ENCODE peak calls at places on chromosomes 16 and 17, in seven cellular contexts. One of them, this sample, is unnamed.

GRCh38 chr17:44872131-44872768 is 24.6 kb downstream of the HIGD1B start:
- DNase-seq in HepG2: no peak
- DNase-seq in K562: no peak
- DNase-seq in NT2/D1: no peak
- DNase-seq in H1: no peak
- DNase-seq in GM12878: no peak
- DNase-seq in HCT116: no peak
- DNase-seq in this sample: no peak

GRCh38 chr17:83173997-83174858 is 94.8 kb downstream of the METRNL start:
- DNase-seq in HepG2: peak; percentile 90
- DNase-seq in NT2/D1: no peak
- DNase-seq in HCT116: no peak
- DNase-seq in GM12878: no peak
- DNase-seq in H1: peak; percentile 36
- DNase-seq in K562: no peak
- DNase-seq in this sample: no peak

GRCh38 chr17:77129568-77130301 is 11.0 kb upstream of the SEC14L1 start:
- DNase-seq in H1: no peak
- DNase-seq in NT2/D1: no peak
- DNase-seq in K562: no peak
- DNase-seq in GM12878: no peak
- DNase-seq in HepG2: no peak
- DNase-seq in HCT116: no peak
- DNase-seq in this sample: no peak

GRCh38 chr17:68301438-68301959 is 10.2 kb downstream of the ARSG start:
- DNase-seq in K562: no peak
- DNase-seq in HepG2: no peak
- DNase-seq in GM12878: no peak
- DNase-seq in HCT116: no peak
- DNase-seq in NT2/D1: no peak
- DNase-seq in H1: no peak
- DNase-seq in this sample: no peak

GRCh38 chr16:12459401-12459791 is 344.3 kb downstream of the CPPED1 start:
- DNase-seq in GM12878: no peak
- DNase-seq in H1: no peak
- DNase-seq in K562: no peak
- DNase-seq in HepG2: no peak
- DNase-seq in NT2/D1: no peak
- DNase-seq in HCT116: no peak
- DNase-seq in this sample: no peak

GRCh38 chr17:2233441-2233947 is 70.1 kb downstream of the SMG6 start:
- DNase-seq in HCT116: no peak
- DNase-seq in GM12878: no peak
- DNase-seq in K562: no peak
- DNase-seq in H1: no peak
- DNase-seq in NT2/D1: no peak
- DNase-seq in HepG2: no peak
- DNase-seq in this sample: no peak

GRCh38 chr17:59498421-59499307 is 66.7 kb upstream of the DHX40 start:
- DNase-seq in GM12878: no peak
- DNase-seq in K562: no peak
- DNase-seq in HCT116: no peak
- DNase-seq in NT2/D1: no peak
- DNase-seq in H1: no peak
- DNase-seq in HepG2: peak; percentile 33
- DNase-seq in this sample: peak; percentile 23

GRCh38 chr17:71032746-71033273 is 863.5 kb downstream of the KCNJ2 start:
- DNase-seq in HCT116: no peak
- DNase-seq in K562: no peak
- DNase-seq in NT2/D1: peak; percentile 92
- DNase-seq in H1: peak; percentile 76
- DNase-seq in GM12878: no peak
- DNase-seq in HepG2: no peak
- DNase-seq in this sample: no peak

GRCh38 chr17:6862822-6863221 is 31.3 kb upstream of the TEKT1 start:
- DNase-seq in K562: no peak
- DNase-seq in H1: no peak
- DNase-seq in HCT116: no peak
- DNase-seq in HepG2: no peak
- DNase-seq in GM12878: no peak
- DNase-seq in NT2/D1: no peak
- DNase-seq in this sample: no peak

GRCh38 chr17:39123627-39124026 is 27.8 kb downstream of the PLXDC1 start:
- DNase-seq in H1: no peak
- DNase-seq in HCT116: no peak
- DNase-seq in GM12878: no peak
- DNase-seq in K562: no peak
- DNase-seq in NT2/D1: no peak
- DNase-seq in HepG2: no peak
- DNase-seq in this sample: no peak

GRCh38 chr16:23398987-23399805 is 53.8 kb downstream of the COG7 start:
- DNase-seq in HepG2: no peak
- DNase-seq in HCT116: no peak
- DNase-seq in K562: no peak
- DNase-seq in NT2/D1: peak; percentile 90
- DNase-seq in GM12878: no peak
- DNase-seq in H1: peak; percentile 68
- DNase-seq in this sample: no peak

GRCh38 chr17:3969963-3970362 is 5.7 kb upstream of the ATP2A3 start:
- DNase-seq in NT2/D1: no peak
- DNase-seq in K562: no peak
- DNase-seq in HCT116: no peak
- DNase-seq in H1: no peak
- DNase-seq in GM12878: no peak
- DNase-seq in HepG2: no peak
- DNase-seq in this sample: no peak

GRCh38 chr17:57125406-57125805 is 40.4 kb downstream of the AKAP1 start:
- DNase-seq in NT2/D1: no peak
- DNase-seq in H1: no peak
- DNase-seq in HCT116: no peak
- DNase-seq in GM12878: no peak
- DNase-seq in K562: no peak
- DNase-seq in HepG2: no peak
- DNase-seq in this sample: no peak

GRCh38 chr17:80774146-80774545 is 217.5 kb upstream of the CHMP6 start:
- DNase-seq in H1: no peak
- DNase-seq in HepG2: no peak
- DNase-seq in K562: no peak
- DNase-seq in GM12878: no peak
- DNase-seq in NT2/D1: no peak
- DNase-seq in HCT116: no peak
- DNase-seq in this sample: no peak

GRCh38 chr17:76593338-76593737 is 7.7 kb upstream of the ST6GALNAC2 start:
- DNase-seq in NT2/D1: no peak
- DNase-seq in HepG2: no peak
- DNase-seq in GM12878: no peak
- DNase-seq in H1: no peak
- DNase-seq in HCT116: peak; percentile 74
- DNase-seq in K562: no peak
- DNase-seq in this sample: no peak

GRCh38 chr17:3762922-3763776 is 37.8 kb downstream of the ITGAE start:
- DNase-seq in H1: no peak
- DNase-seq in K562: no peak
- DNase-seq in GM12878: peak; percentile 89
- DNase-seq in HepG2: no peak
- DNase-seq in HCT116: no peak
- DNase-seq in NT2/D1: no peak
- DNase-seq in this sample: no peak

GRCh38 chr17:266701-267656 is 85.5 kb upstream of the DOC2B start:
- DNase-seq in NT2/D1: no peak
- DNase-seq in GM12878: no peak
- DNase-seq in HepG2: no peak
- DNase-seq in H1: peak; percentile 40
- DNase-seq in K562: no peak
- DNase-seq in HCT116: no peak
- DNase-seq in this sample: peak; percentile 57

GRCh38 chr16:27302126-27302525 is 11.6 kb upstream of the IL4R start:
- DNase-seq in HepG2: no peak
- DNase-seq in GM12878: no peak
- DNase-seq in HCT116: no peak
- DNase-seq in H1: no peak
- DNase-seq in NT2/D1: no peak
- DNase-seq in K562: no peak
- DNase-seq in this sample: no peak

GRCh38 chr16:52613508-52613907 is 66.6 kb upstream of the TOX3 start:
- DNase-seq in HepG2: no peak
- DNase-seq in K562: no peak
- DNase-seq in NT2/D1: no peak
- DNase-seq in H1: no peak
- DNase-seq in HCT116: no peak
- DNase-seq in GM12878: no peak
- DNase-seq in this sample: no peak
- TF ChIP-seq YY1 in HepG2: no peak
- TF ChIP-seq YY1 in K562: no peak
- TF ChIP-seq YY1 in NT2/D1: no peak
- TF ChIP-seq YY1 in H1: no peak
- TF ChIP-seq YY1 in HCT116: no peak
- TF ChIP-seq YY1 in GM12878: no peak
- TF ChIP-seq YY1 in this sample: no peak

DNA sequence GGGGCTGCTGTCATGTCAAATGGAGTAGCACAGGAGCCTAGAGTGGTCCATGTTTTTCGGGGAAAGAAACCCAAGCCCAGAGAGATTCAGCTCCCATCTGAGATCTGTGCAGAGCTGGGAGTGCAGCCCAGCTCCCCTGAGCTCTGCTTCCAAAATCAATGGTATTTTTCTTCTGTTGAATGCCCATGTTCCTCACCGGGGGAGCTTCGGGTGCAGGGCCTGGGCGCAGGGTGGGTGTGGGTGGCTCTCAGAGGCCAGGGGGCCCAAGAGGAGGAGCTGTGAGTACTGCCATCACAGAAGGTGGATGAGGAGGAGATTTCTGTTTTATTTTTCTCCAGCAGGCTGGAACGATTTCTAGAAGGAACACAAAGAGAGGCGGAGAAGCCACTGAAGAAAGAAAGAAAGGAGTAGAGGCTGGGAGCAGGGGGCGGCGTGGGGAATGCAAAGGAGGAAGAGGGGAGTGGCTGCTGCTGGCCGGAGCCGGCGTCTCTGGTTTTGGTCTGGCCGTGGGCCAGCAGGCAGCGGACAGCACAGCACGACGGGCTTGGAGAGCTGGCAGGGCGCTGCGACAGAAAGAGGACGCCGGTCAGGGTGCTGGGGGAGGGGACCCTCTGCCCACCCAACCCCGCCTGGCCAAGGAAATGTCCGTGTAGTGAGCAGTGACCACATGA is 76.2 kb upstream of the KSR1 start:
- DNase-seq in GM12878: no peak
- DNase-seq in K562: peak; percentile 71
- DNase-seq in NT2/D1: no peak
- DNase-seq in H1: no peak
- DNase-seq in HCT116: no peak
- DNase-seq in HepG2: no peak
- DNase-seq in this sample: peak; percentile 80
- TF ChIP-seq YY1 in GM12878: no peak
- TF ChIP-seq YY1 in K562: no peak
- TF ChIP-seq YY1 in NT2/D1: no peak
- TF ChIP-seq YY1 in H1: no peak
- TF ChIP-seq YY1 in HCT116: no peak
- TF ChIP-seq YY1 in HepG2: no peak
- TF ChIP-seq YY1 in this sample: no peak

GRCh38 chr17:64686705-64687104 is 24.6 kb upstream of the SMURF2 start:
- DNase-seq in HCT116: no peak
- DNase-seq in HepG2: no peak
- DNase-seq in NT2/D1: no peak
- DNase-seq in K562: no peak
- DNase-seq in GM12878: no peak
- DNase-seq in H1: no peak
- DNase-seq in this sample: no peak

GRCh38 chr17:64685705-64686104 is 23.6 kb upstream of the SMURF2 start:
- DNase-seq in GM12878: no peak
- DNase-seq in H1: no peak
- DNase-seq in K562: no peak
- DNase-seq in NT2/D1: no peak
- DNase-seq in HCT116: no peak
- DNase-seq in HepG2: no peak
- DNase-seq in this sample: no peak

GRCh38 chr17:64679710-64680216 is 17.7 kb upstream of the SMURF2 start:
- DNase-seq in H1: no peak
- DNase-seq in NT2/D1: no peak
- DNase-seq in HCT116: peak; percentile 91
- DNase-seq in HepG2: peak; percentile 81
- DNase-seq in GM12878: no peak
- DNase-seq in K562: no peak
- DNase-seq in this sample: no peak

GRCh38 chr17:64683791-64684190 is 21.7 kb upstream of the SMURF2 start:
- DNase-seq in H1: no peak
- DNase-seq in K562: no peak
- DNase-seq in HCT116: no peak
- DNase-seq in NT2/D1: no peak
- DNase-seq in HepG2: no peak
- DNase-seq in GM12878: no peak
- DNase-seq in this sample: no peak

GRCh38 chr17:64682261-64683181 is 20.4 kb upstream of the SMURF2 start:
- DNase-seq in HCT116: no peak
- DNase-seq in HepG2: no peak
- DNase-seq in GM12878: no peak
- DNase-seq in H1: no peak
- DNase-seq in K562: no peak
- DNase-seq in NT2/D1: no peak
- DNase-seq in this sample: no peak
- TF ChIP-seq YY1 in HCT116: peak; percentile 68
- TF ChIP-seq YY1 in HepG2: no peak
- TF ChIP-seq YY1 in GM12878: no peak
- TF ChIP-seq YY1 in H1: peak; percentile 9
- TF ChIP-seq YY1 in K562: no peak
- TF ChIP-seq YY1 in NT2/D1: no peak
- TF ChIP-seq YY1 in this sample: peak; percentile 80

GRCh38 chr16:85350973-85351372 is 238.7 kb upstream of the CIBAR2 start:
- DNase-seq in NT2/D1: no peak
- DNase-seq in HepG2: no peak
- DNase-seq in H1: no peak
- DNase-seq in GM12878: no peak
- DNase-seq in HCT116: peak; percentile 97
- DNase-seq in K562: no peak
- DNase-seq in this sample: peak; percentile 88
- TF ChIP-seq YY1 in NT2/D1: no peak
- TF ChIP-seq YY1 in HepG2: no peak
- TF ChIP-seq YY1 in H1: no peak
- TF ChIP-seq YY1 in GM12878: no peak
- TF ChIP-seq YY1 in HCT116: peak; percentile 78
- TF ChIP-seq YY1 in K562: no peak
- TF ChIP-seq YY1 in this sample: no peak

DNA sequence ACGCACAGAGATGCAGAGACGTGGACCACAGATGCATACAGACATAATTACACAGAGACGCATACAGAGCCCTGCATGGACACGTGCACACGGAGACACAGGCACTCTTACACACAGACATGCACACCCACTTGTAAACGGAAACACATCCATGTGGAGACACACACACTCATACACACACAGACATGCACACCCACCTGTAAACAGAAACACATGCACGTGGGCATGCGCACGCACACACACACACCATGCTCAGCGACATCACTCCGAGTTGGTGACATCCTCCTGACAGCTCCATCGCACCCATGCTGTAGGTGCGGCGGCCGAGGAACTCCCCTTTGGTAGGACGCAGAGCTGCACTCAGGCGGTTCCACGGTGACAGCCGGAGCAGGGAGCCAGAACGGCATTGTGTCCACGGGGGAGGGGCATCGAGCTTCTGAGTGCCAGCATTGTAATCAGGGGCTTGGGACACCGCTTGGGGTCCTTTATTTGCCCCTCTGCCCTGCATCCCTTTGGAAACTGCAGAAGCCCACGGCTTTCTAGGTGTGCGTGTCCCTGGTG is 233.5 kb downstream of the RBFOX3 start:
- DNase-seq in HepG2: no peak
- DNase-seq in H1: no peak
- DNase-seq in HCT116: no peak
- DNase-seq in K562: no peak
- DNase-seq in GM12878: no peak
- DNase-seq in NT2/D1: no peak
- DNase-seq in this sample: no peak
- TF ChIP-seq YY1 in HepG2: no peak
- TF ChIP-seq YY1 in H1: no peak
- TF ChIP-seq YY1 in HCT116: no peak
- TF ChIP-seq YY1 in K562: no peak
- TF ChIP-seq YY1 in GM12878: no peak
- TF ChIP-seq YY1 in NT2/D1: no peak
- TF ChIP-seq YY1 in this sample: no peak

This sample was measured in SK-N-SH.